ENCODE peak calls at places on chromosomes 1 and 21, in five cellular contexts. I, D, Y, H and K are unnamed samples.

GRCh38 chr21:45922648-45923047 is 58.9 kb upstream of the COL6A1 start:
- DNase-seq in I (no peak), D (no peak), Y (no peak), H (peak), K (no peak)

GRCh38 chr1:232622981-232623380 is 7.0 kb downstream of the SIPA1L2 start:
- DNase-seq in I (no peak), D (peak), Y (no peak), H (no peak), K (no peak)

GRCh38 chr1:178951600-178951999 is 74.1 kb upstream of the FAM20B start:
- DNase-seq in I (no peak), D (no peak), Y (no peak), H (no peak), K (no peak)

GRCh38 chr1:54477153-54477561 is 70.9 kb upstream of the ACOT11 start:
- DNase-seq in I (no peak), D (no peak), Y (no peak), H (no peak), K (peak)

GRCh38 chr21:41217656-41218380 is 49.9 kb downstream of the BACE2 start:
- DNase-seq in I (no peak), D (peak), Y (no peak), H (no peak), K (no peak)

GRCh38 chr1:33388989-33389771 is 41.7 kb downstream of the PHC2 start:
- DNase-seq in I (peak), D (no peak), Y (no peak), H (no peak), K (no peak)

GRCh38 chr1:119712342-119713038 is 756 bp downstream of the PHGDH start:
- DNase-seq in I (peak), D (peak), Y (peak), H (peak), K (peak)

GRCh38 chr1:29960906-29961675 is 724.8 kb downstream of the PTPRU start:
- DNase-seq in I (no peak), D (no peak), Y (no peak), H (no peak), K (no peak)

GRCh38 chr1:115647507-115647906 is 5.7 kb downstream of the VANGL1 start:
- DNase-seq in I (no peak), D (no peak), Y (no peak), H (no peak), K (peak)

GRCh38 chr1:101105877-101106276 is 80.3 kb upstream of the DPH5 start:
- DNase-seq in I (no peak), D (no peak), Y (no peak), H (no peak), K (no peak)

GRCh38 chr1:18557621-18558465 is 72.8 kb upstream of the PAX7 start:
- DNase-seq in I (no peak), D (peak), Y (no peak), H (no peak), K (no peak)

GRCh38 chr1:234629026-234629425 is 19.0 kb upstream of the IRF2BP2 start:
- DNase-seq in I (no peak), D (no peak), Y (no peak), H (no peak), K (no peak)

GRCh38 chr1:108502624-108503023 is 52.5 kb downstream of the NBPF6 start:
- DNase-seq in I (no peak), D (no peak), Y (no peak), H (no peak), K (no peak)

GRCh38 chr1:242876021-242876420 is 351.5 kb upstream of the PLD5 start:
- DNase-seq in I (no peak), D (no peak), Y (no peak), H (no peak), K (no peak)

GRCh38 chr1:173253046-173253445 is 45.9 kb upstream of the TNFSF4 start:
- DNase-seq in I (no peak), D (no peak), Y (no peak), H (no peak), K (no peak)

GRCh38 chr1:181090653-181091126 is 2.2 kb downstream of the IER5 start:
- DNase-seq in I (peak), D (no peak), Y (no peak), H (no peak), K (peak)

GRCh38 chr1:54475357-54476230 is 69.4 kb upstream of the SSBP3 start:
- DNase-seq in I (no peak), D (peak), Y (no peak), H (no peak), K (peak)

GRCh38 chr1:232705815-232706575 is 76.1 kb upstream of the SIPA1L2 start:
- DNase-seq in I (no peak), D (no peak), Y (no peak), H (no peak), K (no peak)

GRCh38 chr1:11176081-11176706 is 13.0 kb upstream of the ANGPTL7 start:
- DNase-seq in I (peak), D (no peak), Y (no peak), H (no peak), K (no peak)

GRCh38 chr1:4062041-4062440 is 162.0 kb upstream of the C1orf174 start:
- DNase-seq in I (no peak), D (no peak), Y (no peak), H (no peak), K (no peak)

GRCh38 chr21:26626187-26626586 is 53.1 kb upstream of the CYYR1 start:
- DNase-seq in I (no peak), D (no peak), Y (no peak), H (peak), K (no peak)

GRCh38 chr21:14523234-14523633 is 22.9 kb downstream of the SAMSN1 start:
- DNase-seq in I (no peak), D (no peak), Y (no peak), H (no peak), K (peak)

GRCh38 chr1:101996830-101997485 is at the start of gene OLFM3:
- DNase-seq in I (peak), D (peak), Y (no peak), H (peak), K (peak)

GRCh38 chr1:172112573-172112972 is 271.3 kb downstream of the DNM3 start:
- DNase-seq in I (no peak), D (no peak), Y (no peak), H (no peak), K (no peak)

GRCh38 chr1:61851849-61852692 is 109.8 kb downstream of the PATJ start:
- DNase-seq in I (peak), D (peak), Y (no peak), H (no peak), K (no peak)

GRCh38 chr1:59595774-59596173 is 219.0 kb upstream of the HOOK1 start:
- DNase-seq in I (peak), D (no peak), Y (no peak), H (no peak), K (no peak)

GRCh38 chr21:46144464-46145070 is 10.8 kb downstream of the FTCD start:
- DNase-seq in I (no peak), D (no peak), Y (no peak), H (peak), K (no peak)

GRCh38 chr1:162930532-162931438 is 69.8 kb upstream of the CCDC190 start:
- DNase-seq in I (no peak), D (peak), Y (no peak), H (no peak), K (no peak)

GRCh38 chr21:15207231-15207630 is 142.4 kb upstream of the NRIP1 start:
- DNase-seq in I (no peak), D (no peak), Y (no peak), H (no peak), K (no peak)

GRCh38 chr21:19853061-19853460 is 1145.1 kb upstream of the NCAM2 start:
- DNase-seq in I (no peak), D (no peak), Y (no peak), H (peak), K (no peak)

GRCh38 chr1:33137800-33138199 is 44.0 kb downstream of the TRIM62 start:
- DNase-seq in I (no peak), D (peak), Y (no peak), H (no peak), K (peak)

GRCh38 chr1:147748687-147749350 is 11.6 kb downstream of the GJA5 start:
- DNase-seq in I (no peak), D (peak), Y (no peak), H (no peak), K (no peak)

GRCh38 chr1:10612446-10613160 is 137.9 kb downstream of the PEX14 start:
- DNase-seq in I (no peak), D (no peak), Y (no peak), H (no peak), K (no peak)

DNA sequence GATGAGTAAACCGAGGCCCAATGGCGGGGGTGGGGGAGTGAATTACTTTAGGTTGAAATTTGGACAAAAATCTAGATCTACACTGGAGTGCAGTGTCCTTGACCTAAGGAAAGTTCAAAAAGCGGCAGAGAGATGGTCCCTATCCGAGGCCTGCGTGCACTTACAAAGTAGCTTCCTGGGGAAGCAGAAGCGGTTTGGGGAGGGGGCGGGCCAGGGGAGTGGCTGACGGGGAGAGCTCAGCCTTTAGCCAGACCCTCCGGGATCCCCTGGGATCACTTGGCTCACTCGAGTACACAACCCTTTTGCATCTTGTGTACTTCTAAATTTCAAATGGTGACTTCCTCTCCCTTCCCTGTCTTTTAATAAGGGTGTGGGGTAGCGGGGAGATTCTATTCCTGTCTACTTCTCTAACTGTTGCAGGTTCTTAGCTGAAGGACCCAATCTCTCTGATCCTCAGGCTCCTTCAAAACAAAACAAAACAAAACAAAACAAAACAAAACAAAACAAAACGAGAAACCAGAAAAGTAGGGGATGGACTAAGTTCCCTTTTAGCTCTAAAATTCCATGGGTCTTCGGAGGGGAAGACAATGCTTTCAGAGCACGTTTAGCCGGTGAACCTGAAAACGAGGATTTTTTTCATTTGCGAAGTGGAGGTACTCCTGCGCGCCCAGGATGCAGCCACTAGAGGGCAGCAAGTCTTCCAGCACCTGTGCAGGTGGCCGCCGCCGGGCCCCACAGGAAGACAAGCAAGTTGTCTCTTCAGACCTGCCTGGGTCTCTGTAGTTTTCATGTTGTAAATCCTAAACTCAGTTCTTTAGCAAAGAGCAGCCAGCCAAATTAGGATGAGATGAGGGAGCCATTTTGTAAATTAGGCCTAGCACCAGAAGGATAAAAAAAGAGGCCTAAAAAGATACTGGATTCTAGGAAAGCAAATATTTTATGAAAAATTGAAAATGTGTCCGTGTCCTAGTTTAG is 17.9 kb upstream of the SNX27 start:
- DNase-seq in I (peak), D (peak), Y (no peak), H (peak), K (peak)
- H3K27ac ChIP-seq in I (no peak), D (no peak), Y (no peak), H (no peak), K (no peak)

GRCh38 chr21:42473495-42474042 is 22.5 kb downstream of the RSPH1 start:
- DNase-seq in I (no peak), D (no peak), Y (no peak), H (no peak), K (no peak)
- H3K27ac ChIP-seq in I (no peak), D (peak), Y (no peak), H (peak), K (no peak)

GRCh38 chr1:24127134-24127800 is 15.3 kb upstream of the MYOM3 start:
- DNase-seq in I (no peak), D (no peak), Y (no peak), H (no peak), K (no peak)
- H3K27ac ChIP-seq in I (no peak), D (no peak), Y (no peak), H (peak), K (no peak)

DNA sequence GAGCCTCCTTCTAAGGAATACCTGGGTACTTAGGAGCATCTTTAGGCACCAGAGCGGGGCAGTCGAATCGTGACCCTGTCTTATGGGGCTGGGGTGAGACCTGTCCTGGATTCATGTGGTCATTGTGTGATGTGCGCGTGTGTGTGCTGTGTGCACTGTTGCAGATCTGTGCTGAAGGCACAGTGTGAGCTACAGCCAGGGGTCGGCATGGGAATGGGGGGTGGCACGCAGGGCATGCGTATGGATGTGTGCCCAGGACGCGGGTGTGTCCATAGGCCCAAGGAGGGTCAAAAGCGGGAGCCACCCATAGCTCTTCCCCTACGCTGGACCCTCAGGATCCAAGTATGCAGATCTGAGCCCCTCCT is 14.6 kb downstream of the PTPRF start:
- DNase-seq in I (no peak), D (no peak), Y (no peak), H (no peak), K (no peak)
- H3K27ac ChIP-seq in I (no peak), D (peak), Y (no peak), H (peak), K (no peak)

DNA sequence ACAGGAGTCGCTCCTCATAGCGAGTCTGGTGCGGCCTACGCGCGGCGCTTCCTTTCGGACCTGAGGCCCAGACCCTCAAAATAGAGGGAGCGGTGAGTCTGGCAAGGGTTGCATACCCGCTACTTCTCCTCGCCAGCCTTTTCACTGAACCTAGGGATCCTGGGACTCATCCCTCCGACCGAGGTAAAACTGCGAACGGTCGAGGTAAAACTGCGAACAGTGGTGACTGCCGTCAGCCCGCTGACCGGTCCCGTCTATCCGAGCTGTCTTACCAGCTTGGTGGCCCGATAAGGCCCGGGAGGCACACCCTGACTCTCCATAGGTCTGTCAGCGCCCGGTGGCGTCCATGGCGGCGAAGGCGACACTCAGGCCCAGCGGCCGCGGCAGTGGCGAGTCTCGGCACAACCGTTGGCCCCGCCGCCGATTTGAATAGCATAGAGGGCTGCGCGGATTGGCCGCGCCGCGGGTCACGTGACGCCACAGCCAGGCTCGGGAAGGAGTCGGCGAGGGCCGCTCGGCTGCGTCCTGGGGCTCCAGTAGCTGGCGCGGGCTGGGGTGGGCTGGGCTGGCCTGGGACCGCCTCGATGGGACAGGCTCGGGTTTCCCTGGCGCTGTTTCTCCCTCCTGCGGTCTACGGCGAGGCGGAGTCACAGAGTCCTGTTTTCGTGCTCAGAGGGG is at the start of gene DEPDC1:
- DNase-seq in I (peak), D (peak), Y (peak), H (peak), K (peak)
- H3K27ac ChIP-seq in I (peak), D (peak), Y (peak), H (no peak), K (peak)

GRCh38 chr1:51689073-51689435 is 72.2 kb downstream of the OSBPL9 start:
- DNase-seq in I (no peak), D (no peak), Y (no peak), H (no peak), K (no peak)
- H3K27ac ChIP-seq in I (no peak), D (peak), Y (no peak), H (no peak), K (no peak)

DNA sequence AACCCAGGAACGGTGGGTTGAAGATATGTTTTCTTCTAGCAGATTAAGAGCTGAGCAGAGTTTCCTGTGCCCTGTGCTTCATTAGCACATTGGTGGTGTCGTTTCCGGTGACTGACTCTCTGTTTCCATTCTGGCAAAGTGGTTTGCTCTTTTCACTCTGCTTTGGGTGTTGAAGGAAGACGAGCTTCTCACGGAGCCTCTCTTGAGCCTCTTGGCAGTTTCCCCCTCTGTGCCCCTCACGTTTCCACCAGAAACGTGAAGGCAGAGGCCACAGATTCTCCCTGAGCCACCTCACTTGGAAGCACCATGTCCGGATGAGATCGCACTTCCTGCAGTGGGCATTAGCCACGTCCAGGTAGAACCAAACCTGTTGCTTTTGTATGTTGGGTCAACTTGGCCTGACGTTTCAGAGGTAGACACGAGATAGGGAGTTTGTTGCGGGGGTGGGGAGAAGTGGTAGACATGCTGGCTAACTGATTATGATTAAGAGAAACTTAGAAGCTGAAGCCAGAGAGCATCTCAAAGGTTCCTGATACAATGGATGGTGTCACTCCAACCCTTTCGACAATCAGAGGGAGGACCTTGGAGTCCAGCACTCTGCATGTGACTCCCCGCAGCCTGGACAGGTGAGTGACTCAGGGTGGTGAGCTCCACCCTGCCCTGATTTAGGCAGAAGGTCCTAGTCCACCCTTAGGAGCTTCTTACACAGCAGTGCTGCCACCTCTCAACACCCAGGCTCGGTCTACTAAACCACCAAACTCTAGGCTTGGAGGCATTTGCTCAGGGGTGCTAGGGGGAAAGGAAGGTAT is at the start of gene LAX1:
- DNase-seq in I (no peak), D (no peak), Y (no peak), H (no peak), K (peak)
- H3K27ac ChIP-seq in I (no peak), D (no peak), Y (no peak), H (no peak), K (peak)

GRCh38 chr1:8666394-8667167 is 150.9 kb downstream of the RERE start:
- DNase-seq in I (no peak), D (no peak), Y (no peak), H (no peak), K (no peak)

GRCh38 chr1:8670371-8670818 is 147.0 kb downstream of the RERE start:
- DNase-seq in I (peak), D (no peak), Y (no peak), H (no peak), K (no peak)

GRCh38 chr1:8671313-8671917 is 146.0 kb downstream of the RERE start:
- DNase-seq in I (peak), D (peak), Y (no peak), H (no peak), K (no peak)

GRCh38 chr1:8667869-8668595 is 149.4 kb downstream of the RERE start:
- DNase-seq in I (peak), D (no peak), Y (no peak), H (no peak), K (no peak)

GRCh38 chr1:8669608-8670335 is 147.7 kb downstream of the RERE start:
- DNase-seq in I (no peak), D (no peak), Y (no peak), H (no peak), K (no peak)
- H3K27ac ChIP-seq in I (peak), D (no peak), Y (no peak), H (no peak), K (no peak)